ENCODE peak calls at places on chromosomes 3 and 15, in six cellular contexts. One of them, this sample, is unnamed.

GRCh38 chr3:136862611-136862951 is 573 bp downstream of the NCK1 start:
- DNase-seq in GM12878: no peak
- DNase-seq in K562: peak; percentile 60
- DNase-seq in HepG2: peak; percentile 58
- DNase-seq in H1: no peak
- DNase-seq in GM12891: peak; percentile 33
- DNase-seq in this sample: peak; percentile 26

GRCh38 chr3:136984837-136985236 is 27.1 kb downstream of the IL20RB start:
- DNase-seq in GM12878: no peak
- DNase-seq in K562: no peak
- DNase-seq in HepG2: no peak
- DNase-seq in H1: no peak
- DNase-seq in GM12891: no peak
- DNase-seq in this sample: no peak

GRCh38 chr3:108293858-108294257 is 2.5 kb upstream of the HHLA2 start:
- DNase-seq in GM12878: no peak
- DNase-seq in K562: no peak
- DNase-seq in HepG2: no peak
- DNase-seq in H1: no peak
- DNase-seq in GM12891: peak; percentile 19
- DNase-seq in this sample: no peak

GRCh38 chr15:68488966-68489365 is 57.0 kb upstream of the ITGA11 start:
- DNase-seq in GM12878: no peak
- DNase-seq in K562: no peak
- DNase-seq in HepG2: no peak
- DNase-seq in H1: no peak
- DNase-seq in GM12891: no peak
- DNase-seq in this sample: no peak

GRCh38 chr15:82832601-82833209 is 23.3 kb downstream of the WHAMM start:
- DNase-seq in GM12878: peak; percentile 53
- DNase-seq in K562: no peak
- DNase-seq in HepG2: no peak
- DNase-seq in H1: no peak
- DNase-seq in GM12891: peak; percentile 41
- DNase-seq in this sample: no peak

GRCh38 chr3:98971183-98971681 is 69.7 kb upstream of the DCBLD2 start:
- DNase-seq in GM12878: no peak
- DNase-seq in K562: no peak
- DNase-seq in HepG2: peak; percentile 51
- DNase-seq in H1: no peak
- DNase-seq in GM12891: no peak
- DNase-seq in this sample: no peak

GRCh38 chr3:146382386-146382785 is 87.0 kb downstream of the PLSCR2 start:
- DNase-seq in GM12878: no peak
- DNase-seq in K562: no peak
- DNase-seq in HepG2: peak; percentile 5
- DNase-seq in H1: no peak
- DNase-seq in GM12891: no peak
- DNase-seq in this sample: no peak

GRCh38 chr15:29067949-29068348 is 182.2 kb downstream of the APBA2 start:
- DNase-seq in GM12878: no peak
- DNase-seq in K562: peak; percentile 63
- DNase-seq in HepG2: no peak
- DNase-seq in H1: no peak
- DNase-seq in GM12891: no peak
- DNase-seq in this sample: no peak

GRCh38 chr3:47423548-47424145 is 42.8 kb downstream of the PTPN23 start:
- DNase-seq in GM12878: no peak
- DNase-seq in K562: no peak
- DNase-seq in HepG2: no peak
- DNase-seq in H1: no peak
- DNase-seq in GM12891: no peak
- DNase-seq in this sample: no peak

GRCh38 chr3:100993309-100993708 is at the start of gene ABI3BP:
- DNase-seq in GM12878: no peak
- DNase-seq in K562: peak; percentile 14
- DNase-seq in HepG2: no peak
- DNase-seq in H1: no peak
- DNase-seq in GM12891: no peak
- DNase-seq in this sample: no peak

GRCh38 chr3:5006755-5007202 is 27.5 kb downstream of the BHLHE40 start:
- DNase-seq in GM12878: peak; percentile 95
- DNase-seq in K562: no peak
- DNase-seq in HepG2: no peak
- DNase-seq in H1: no peak
- DNase-seq in GM12891: peak; percentile 43
- DNase-seq in this sample: peak; percentile 66

GRCh38 chr15:37860896-37861295 is 73.5 kb upstream of the TMCO5A start:
- DNase-seq in GM12878: no peak
- DNase-seq in K562: no peak
- DNase-seq in HepG2: no peak
- DNase-seq in H1: no peak
- DNase-seq in GM12891: no peak
- DNase-seq in this sample: no peak

DNA sequence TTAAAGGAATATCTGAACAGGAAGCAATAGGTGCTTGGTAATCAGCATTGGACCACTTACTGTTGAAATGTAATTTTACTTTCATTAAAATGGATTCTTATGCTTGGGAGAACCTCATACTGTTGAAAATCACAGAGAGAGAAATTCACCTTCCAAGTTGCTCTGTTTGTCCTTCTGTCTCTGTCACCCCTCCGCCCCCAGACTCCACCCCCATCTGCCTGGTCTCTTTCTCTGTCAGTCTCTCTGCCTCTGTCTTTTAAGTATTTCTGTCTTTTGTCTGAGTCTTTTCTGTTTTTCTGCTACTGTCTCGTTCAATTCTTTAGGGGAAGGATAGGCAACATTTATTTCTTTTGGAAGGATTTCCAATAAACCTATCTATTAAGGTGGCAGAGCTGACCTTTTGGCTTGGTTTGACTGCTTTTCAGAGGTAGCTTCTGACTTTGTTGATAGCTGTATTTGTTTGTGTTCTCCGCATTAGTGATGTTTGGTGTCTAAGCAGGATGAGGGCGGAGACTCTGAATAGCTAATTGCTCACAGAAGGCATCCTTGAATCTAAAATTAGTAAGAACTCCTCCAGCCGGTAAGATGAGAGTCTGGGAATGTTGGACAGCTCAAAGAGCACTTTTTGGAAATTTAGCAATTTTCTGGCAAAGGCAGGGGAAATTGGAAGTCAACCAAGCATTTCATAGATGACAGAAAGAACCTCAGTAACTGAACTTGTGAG is 174.2 kb downstream of the KLHL25 start:
- DNase-seq in GM12878: no peak
- DNase-seq in K562: no peak
- DNase-seq in HepG2: no peak
- DNase-seq in H1: no peak
- DNase-seq in GM12891: no peak
- DNase-seq in this sample: no peak
- TF ChIP-seq POLR2AphosphoS5 in GM12878: no peak
- TF ChIP-seq POLR2AphosphoS5 in K562: no peak
- TF ChIP-seq POLR2AphosphoS5 in HepG2: no peak
- TF ChIP-seq POLR2AphosphoS5 in H1: no peak
- TF ChIP-seq POLR2AphosphoS5 in GM12891: no peak
- TF ChIP-seq POLR2AphosphoS5 in this sample: no peak

DNA sequence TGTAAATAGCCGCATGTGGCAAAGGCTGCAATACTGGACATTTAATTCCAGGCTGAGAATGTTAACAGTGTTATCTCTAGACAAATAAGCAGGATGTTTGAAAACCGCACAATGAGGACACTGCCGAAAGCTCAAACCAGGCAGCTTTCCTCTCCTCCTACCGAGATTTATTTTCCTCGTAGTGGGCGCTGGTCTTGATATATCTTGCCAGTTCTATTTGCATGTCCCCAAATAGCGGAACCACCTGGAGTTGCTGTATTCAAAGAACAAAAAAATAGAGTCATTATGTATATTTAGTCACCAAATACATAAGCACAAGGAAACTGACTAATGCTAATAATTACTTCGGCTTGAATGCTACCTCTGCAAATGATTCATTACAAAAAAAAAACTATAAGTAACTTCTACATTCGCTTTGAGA is 46.5 kb downstream of the CYFIP1 start:
- DNase-seq in GM12878: no peak
- DNase-seq in K562: no peak
- DNase-seq in HepG2: no peak
- DNase-seq in H1: no peak
- DNase-seq in GM12891: no peak
- DNase-seq in this sample: no peak
- TF ChIP-seq TAF1 in GM12878: no peak
- TF ChIP-seq TAF1 in K562: no peak
- TF ChIP-seq TAF1 in HepG2: no peak
- TF ChIP-seq TAF1 in H1: no peak
- TF ChIP-seq TAF1 in GM12891: no peak
- TF ChIP-seq TAF1 in this sample: no peak

DNA sequence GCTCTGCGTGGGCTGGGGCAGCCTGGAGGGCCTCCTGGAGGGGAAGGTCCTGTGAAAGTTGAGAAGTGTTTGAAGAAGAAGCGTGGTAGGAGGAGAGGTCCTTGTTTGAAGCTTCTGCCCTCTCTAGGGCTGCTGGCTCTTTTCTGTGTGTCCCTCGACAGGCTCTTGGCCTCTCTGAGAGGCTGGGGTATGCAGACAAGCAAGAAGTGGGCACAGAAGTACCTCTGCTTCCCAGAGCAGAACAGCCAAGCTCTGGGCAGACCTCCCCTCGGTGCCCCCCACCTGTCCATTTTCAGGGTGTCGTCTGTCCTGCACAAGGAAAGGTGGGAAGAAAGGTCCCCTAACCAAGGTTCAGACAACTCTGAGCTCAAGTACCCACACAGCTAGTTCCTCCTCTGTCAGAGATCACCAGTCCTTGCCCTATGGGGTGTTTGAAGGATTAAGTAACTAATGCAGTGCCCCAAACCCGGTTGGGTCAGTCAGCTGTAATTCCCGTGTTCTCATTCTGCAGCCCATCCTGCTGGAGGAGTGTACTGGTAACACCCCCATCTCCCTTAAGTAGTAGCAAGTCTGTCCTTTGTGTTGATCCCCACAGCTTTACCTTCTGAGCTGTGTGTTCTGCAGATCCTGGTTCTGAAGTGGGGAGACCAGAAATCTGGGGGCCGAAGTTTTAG is 6.3 kb downstream of the CSK start:
- DNase-seq in GM12878: no peak
- DNase-seq in K562: no peak
- DNase-seq in HepG2: no peak
- DNase-seq in H1: no peak
- DNase-seq in GM12891: no peak
- DNase-seq in this sample: no peak
- TF ChIP-seq POLR2A in GM12878: no peak
- TF ChIP-seq POLR2A in K562: no peak
- TF ChIP-seq POLR2A in HepG2: no peak
- TF ChIP-seq POLR2A in H1: no peak
- TF ChIP-seq POLR2A in GM12891: no peak
- TF ChIP-seq POLR2A in this sample: no peak

DNA sequence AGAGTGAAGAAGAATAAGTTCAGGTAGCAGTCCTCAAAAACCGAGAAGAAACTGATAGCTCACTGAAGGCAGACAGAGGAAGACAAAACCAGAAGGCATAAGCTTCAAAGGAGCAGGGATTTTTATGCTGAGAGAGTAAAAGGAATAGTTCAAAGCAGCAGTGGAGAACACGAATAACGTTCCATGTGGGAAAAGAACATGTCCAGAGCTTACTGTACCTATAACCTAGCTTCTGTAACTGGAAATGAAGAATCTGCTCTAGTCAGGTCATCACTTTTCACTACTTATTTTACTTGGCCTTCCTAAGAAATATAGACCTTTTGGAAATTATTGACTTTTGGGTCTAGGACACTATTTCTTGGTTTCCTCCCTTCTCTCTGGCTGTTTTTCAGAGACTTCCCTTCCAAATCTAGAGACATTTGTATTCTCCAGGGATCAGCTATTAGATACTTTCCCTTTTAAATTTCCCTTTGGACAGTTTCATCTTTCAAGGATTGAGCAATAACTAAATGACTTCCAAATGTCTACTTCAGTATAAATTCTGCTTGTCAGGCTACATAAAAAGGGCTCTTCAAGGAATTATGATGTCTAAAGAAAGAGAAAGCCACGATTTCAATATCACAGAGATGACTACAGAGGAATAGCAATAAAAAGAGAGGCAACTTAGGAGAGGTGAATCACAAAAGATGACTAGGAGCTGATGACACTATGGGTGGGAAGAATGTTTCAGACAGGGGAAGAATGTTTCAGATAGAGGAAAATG is 46.7 kb downstream of the UBE3A start:
- DNase-seq in GM12878: no peak
- DNase-seq in K562: no peak
- DNase-seq in HepG2: no peak
- DNase-seq in H1: no peak
- DNase-seq in GM12891: no peak
- DNase-seq in this sample: no peak
- TF ChIP-seq POLR2AphosphoS5 in GM12878: no peak
- TF ChIP-seq POLR2AphosphoS5 in K562: no peak
- TF ChIP-seq POLR2AphosphoS5 in HepG2: no peak
- TF ChIP-seq POLR2AphosphoS5 in H1: no peak
- TF ChIP-seq POLR2AphosphoS5 in GM12891: no peak
- TF ChIP-seq POLR2AphosphoS5 in this sample: no peak

DNA sequence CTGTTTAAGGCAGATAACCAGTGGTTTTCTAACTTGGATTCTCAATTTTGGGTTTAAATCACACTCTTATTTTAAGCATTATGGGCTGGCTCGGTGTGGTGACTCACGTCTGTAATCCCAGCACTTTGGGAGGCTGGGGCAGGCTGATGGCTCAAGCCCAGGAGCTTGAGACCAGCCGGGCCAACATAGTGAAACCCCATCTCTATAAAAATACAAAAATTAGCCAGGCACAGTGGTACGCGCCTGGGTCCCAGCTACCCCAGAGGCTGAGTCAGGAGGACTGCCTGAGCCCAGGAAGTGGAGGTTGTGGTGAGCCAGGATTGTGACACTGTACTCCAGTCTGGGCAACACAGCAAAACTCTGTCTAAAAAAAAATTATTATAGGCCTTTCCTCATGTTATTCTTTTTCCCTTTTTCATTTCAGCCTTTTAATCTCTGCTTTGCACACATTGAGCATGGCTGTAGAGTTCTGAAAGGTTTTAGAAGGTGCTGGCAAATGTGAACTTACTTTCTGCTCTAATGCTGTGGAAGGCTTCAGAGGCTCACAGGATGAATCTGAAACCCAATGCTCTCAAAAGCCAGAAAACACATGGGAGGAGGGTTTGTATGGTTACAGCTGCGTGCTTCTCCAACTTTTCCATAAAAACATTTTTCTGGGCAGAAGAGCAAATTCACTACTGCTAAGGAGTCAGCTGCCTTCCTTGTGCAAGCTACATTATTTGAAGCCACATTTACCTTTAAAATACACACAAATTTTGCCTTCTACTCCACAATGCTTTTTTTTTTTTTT is 32.5 kb downstream of the CHAC1 start:
- DNase-seq in GM12878: no peak
- DNase-seq in K562: no peak
- DNase-seq in HepG2: no peak
- DNase-seq in H1: no peak
- DNase-seq in GM12891: no peak
- DNase-seq in this sample: no peak
- TF ChIP-seq TAF1 in GM12878: no peak
- TF ChIP-seq TAF1 in K562: no peak
- TF ChIP-seq TAF1 in HepG2: no peak
- TF ChIP-seq TAF1 in H1: no peak
- TF ChIP-seq TAF1 in GM12891: no peak
- TF ChIP-seq TAF1 in this sample: no peak